ENCODE peak calls at places on chromosome 20, in seven cellular contexts. H is heart right ventricle, J is PC-9, B is AG04450, E is ascending aorta, G is A549, K is brain microvascular endothelial cell. F is an unnamed sample.

GRCh38 chr20:33874129-33874528 is 63.0 kb downstream of the CHMP4B start:
- DNase-seq in H (no peak), J (no peak), B (no peak), E (no peak), G (no peak), K (no peak), F (no peak)

GRCh38 chr20:9460518-9460917 is 53.9 kb upstream of the LAMP5 start:
- DNase-seq in H (no peak), J (no peak), B (no peak), E (no peak), G (peak), K (peak), F (peak)

GRCh38 chr20:36745234-36745926 is 510 bp downstream of the NDRG3 start:
- DNase-seq in H (no peak), J (no peak), B (no peak), E (no peak), G (peak), K (peak), F (peak)

GRCh38 chr20:25005220-25005619 is 12.7 kb upstream of the APMAP start:
- DNase-seq in H (no peak), J (peak), B (no peak), E (peak), G (peak), K (no peak), F (no peak)

GRCh38 chr20:4151991-4152695 is 136.8 kb upstream of the RNF24 start:
- DNase-seq in H (no peak), J (no peak), B (no peak), E (no peak), G (no peak), K (peak), F (peak)

GRCh38 chr20:24753136-24753535 is 195.9 kb upstream of the CST7 start:
- DNase-seq in H (no peak), J (no peak), B (no peak), E (no peak), G (no peak), K (no peak), F (no peak)

GRCh38 chr20:9508696-9509178 is 5.7 kb upstream of the LAMP5 start:
- DNase-seq in H (no peak), J (no peak), B (no peak), E (no peak), G (no peak), K (no peak), F (no peak)

GRCh38 chr20:25054995-25055629 is 2.8 kb downstream of the ACSS1 start:
- DNase-seq in H (no peak), J (peak), B (no peak), E (peak), G (no peak), K (no peak), F (no peak)

GRCh38 chr20:35947489-35947888 is 6.8 kb downstream of the SCAND1 start:
- DNase-seq in H (no peak), J (no peak), B (no peak), E (no peak), G (peak), K (no peak), F (peak)

GRCh38 chr20:58877374-58878360 is 25.2 kb downstream of the GNAS start:
- DNase-seq in H (no peak), J (no peak), B (no peak), E (no peak), G (no peak), K (no peak), F (no peak)

GRCh38 chr20:32674362-32674789 is 635 bp upstream of the C20orf203 start:
- DNase-seq in H (no peak), J (peak), B (no peak), E (no peak), G (peak), K (peak), F (peak)

GRCh38 chr20:23515250-23515939 is 24.5 kb downstream of the CST8 start:
- DNase-seq in H (no peak), J (peak), B (no peak), E (no peak), G (no peak), K (no peak), F (peak)

GRCh38 chr20:32651537-32651936 is 22.2 kb downstream of the C20orf203 start:
- DNase-seq in H (no peak), J (no peak), B (no peak), E (no peak), G (no peak), K (no peak), F (no peak)

GRCh38 chr20:58650181-58650775 is 805 bp upstream of the STX16 start:
- DNase-seq in H (peak), J (no peak), B (no peak), E (no peak), G (no peak), K (no peak), F (no peak)

GRCh38 chr20:16713056-16713455 is 16.8 kb upstream of the SNRPB2 start:
- DNase-seq in H (no peak), J (no peak), B (no peak), E (no peak), G (no peak), K (no peak), F (no peak)

GRCh38 chr20:52200870-52201269 is 9.3 kb upstream of the ZFP64 start:
- DNase-seq in H (no peak), J (no peak), B (no peak), E (no peak), G (no peak), K (no peak), F (peak)

GRCh38 chr20:4326194-4327065 is 311.1 kb upstream of the RNF24 start:
- DNase-seq in H (peak), J (peak), B (no peak), E (no peak), G (peak), K (no peak), F (peak)

GRCh38 chr20:33926425-33926824 is 67.3 kb upstream of the RALY start:
- DNase-seq in H (no peak), J (no peak), B (no peak), E (no peak), G (no peak), K (no peak), F (no peak)

GRCh38 chr20:9807176-9807575 is 31.7 kb downstream of the PAK5 start:
- DNase-seq in H (no peak), J (no peak), B (no peak), E (no peak), G (no peak), K (no peak), F (no peak)

GRCh38 chr20:10521068-10521834 is 86.1 kb downstream of the SLX4IP start:
- DNase-seq in H (no peak), J (no peak), B (no peak), E (no peak), G (peak), K (peak), F (peak)

GRCh38 chr20:46027245-46027853 is 1.7 kb upstream of the SLC12A5 start:
- DNase-seq in H (no peak), J (peak), B (peak), E (no peak), G (peak), K (peak), F (peak)

GRCh38 chr20:48786916-48787676 is 40.7 kb downstream of the PREX1 start:
- DNase-seq in H (no peak), J (no peak), B (no peak), E (no peak), G (no peak), K (no peak), F (no peak)

GRCh38 chr20:52191132-52191435 is 495 bp downstream of the ZFP64 start:
- DNase-seq in H (no peak), J (no peak), B (no peak), E (peak), G (no peak), K (no peak), F (no peak)

GRCh38 chr20:25085756-25086495 is 4.0 kb upstream of the VSX1 start:
- DNase-seq in H (no peak), J (no peak), B (no peak), E (no peak), G (no peak), K (no peak), F (no peak)

GRCh38 chr20:48295966-48296421 is 510.7 kb upstream of the SULF2 start:
- DNase-seq in H (no peak), J (peak), B (peak), E (no peak), G (no peak), K (peak), F (no peak)

GRCh38 chr20:11170025-11170424 is 496.2 kb upstream of the JAG1 start:
- DNase-seq in H (no peak), J (no peak), B (no peak), E (no peak), G (no peak), K (no peak), F (no peak)

GRCh38 chr20:48822879-48823385 is 4.9 kb downstream of the PREX1 start:
- DNase-seq in H (no peak), J (no peak), B (no peak), E (no peak), G (no peak), K (no peak), F (no peak)

GRCh38 chr20:44648579-44648978 is 2.9 kb downstream of the ADA start:
- DNase-seq in H (no peak), J (no peak), B (no peak), E (no peak), G (no peak), K (no peak), F (no peak)

GRCh38 chr20:35621560-35621946 is 5.9 kb downstream of the SPAG4 start:
- DNase-seq in H (no peak), J (no peak), B (no peak), E (no peak), G (peak), K (no peak), F (no peak)

GRCh38 chr20:45090481-45090880 is 10.4 kb downstream of the KCNS1 start:
- DNase-seq in H (no peak), J (no peak), B (no peak), E (no peak), G (no peak), K (no peak), F (no peak)

GRCh38 chr20:60446273-60447111 is 488.3 kb downstream of the CDH26 start:
- DNase-seq in H (no peak), J (no peak), B (no peak), E (no peak), G (no peak), K (no peak), F (no peak)

GRCh38 chr20:22101606-22102005 is 396.1 kb downstream of the PAX1 start:
- DNase-seq in H (no peak), J (no peak), B (no peak), E (no peak), G (no peak), K (no peak), F (no peak)

DNA sequence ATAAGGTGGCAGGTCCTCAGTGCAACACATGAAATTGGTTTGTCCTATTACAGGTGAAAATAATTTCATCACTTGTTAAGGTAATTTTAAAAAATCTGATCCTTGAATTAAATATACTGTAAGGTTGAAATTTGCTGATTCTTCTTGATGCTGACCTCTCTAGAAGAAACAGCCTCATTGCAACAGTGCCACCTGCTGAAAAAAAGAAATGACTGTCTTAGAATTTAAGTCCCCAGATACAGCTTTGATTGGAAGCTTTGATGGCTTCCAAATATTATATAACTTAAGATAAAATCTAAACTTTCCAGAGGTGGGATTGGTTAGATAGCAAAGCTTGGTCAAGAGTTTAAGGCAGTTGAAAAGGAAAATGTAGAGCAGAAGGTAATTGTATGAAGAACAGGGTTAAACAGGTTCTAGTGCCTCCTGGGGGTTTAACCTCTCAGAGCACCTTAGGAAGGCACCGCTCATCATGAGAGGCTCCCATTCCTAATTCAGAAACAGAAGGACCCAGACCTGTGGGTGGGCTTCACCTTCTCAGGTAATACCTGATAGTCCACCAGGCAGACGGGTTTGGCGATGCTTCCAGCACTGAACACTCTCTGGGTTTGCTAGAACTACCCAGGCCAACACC is 401.0 kb downstream of the PAX1 start:
- DNase-seq in H (no peak), J (no peak), B (no peak), E (no peak), G (peak), K (peak), F (peak)
- TF ChIP-seq CTCF in H (peak), J (peak), B (no peak), E (peak), G (peak), K (no peak), F (peak)

GRCh38 chr20:53574819-53575218 is 18.8 kb downstream of the ZNF217 start:
- DNase-seq in H (no peak), J (no peak), B (no peak), E (no peak), G (no peak), K (no peak), F (peak)

GRCh38 chr20:53576195-53576580 is 17.5 kb downstream of the ZNF217 start:
- DNase-seq in H (no peak), J (no peak), B (no peak), E (peak), G (no peak), K (no peak), F (no peak)

GRCh38 chr20:53578492-53579222 is 15.0 kb downstream of the ZNF217 start:
- DNase-seq in H (no peak), J (peak), B (peak), E (peak), G (peak), K (peak), F (peak)

GRCh38 chr20:53575481-53576194 is 18.0 kb downstream of the ZNF217 start:
- DNase-seq in H (no peak), J (no peak), B (no peak), E (no peak), G (no peak), K (no peak), F (no peak)

DNA sequence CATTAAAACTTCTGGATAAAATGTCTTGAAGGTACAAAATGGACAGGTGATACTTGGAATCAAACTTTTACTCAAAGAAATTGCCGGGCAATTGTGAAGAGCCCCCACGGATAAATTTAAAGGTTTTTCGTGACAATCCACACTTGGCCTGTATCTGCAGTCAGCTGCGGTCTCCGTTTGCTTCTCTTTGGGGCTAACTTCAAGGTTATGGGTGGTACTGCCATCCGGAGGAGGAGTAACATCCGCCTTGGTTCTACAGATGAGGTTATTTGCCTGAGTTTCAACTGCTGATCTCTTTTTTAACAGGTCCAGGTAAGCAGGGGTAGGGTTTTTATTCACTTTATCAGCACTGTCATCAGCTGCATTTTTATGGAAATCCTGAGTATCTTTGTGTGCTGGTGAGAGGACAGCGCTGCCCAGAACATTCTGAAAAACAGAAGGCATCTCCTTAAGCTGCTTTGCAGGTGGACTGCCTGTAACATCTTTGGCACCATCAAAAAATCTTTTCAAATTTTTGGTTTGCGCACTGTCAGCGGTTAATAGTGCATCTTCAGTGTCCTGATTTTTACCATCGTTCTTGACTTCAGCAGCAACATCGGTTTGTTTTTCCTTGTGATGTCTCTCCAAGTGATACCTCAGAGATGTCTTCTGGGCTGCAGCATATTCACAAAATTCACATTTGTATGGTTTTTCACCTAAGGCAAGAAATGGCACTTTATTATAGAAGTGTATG is 16.9 kb downstream of the ZNF217 start:
- DNase-seq in H (no peak), J (no peak), B (no peak), E (peak), G (no peak), K (no peak), F (no peak)
- H3K4me3 ChIP-seq in H (no peak), J (no peak), B (no peak), E (no peak), G (no peak), K (no peak), F (no peak)

DNA sequence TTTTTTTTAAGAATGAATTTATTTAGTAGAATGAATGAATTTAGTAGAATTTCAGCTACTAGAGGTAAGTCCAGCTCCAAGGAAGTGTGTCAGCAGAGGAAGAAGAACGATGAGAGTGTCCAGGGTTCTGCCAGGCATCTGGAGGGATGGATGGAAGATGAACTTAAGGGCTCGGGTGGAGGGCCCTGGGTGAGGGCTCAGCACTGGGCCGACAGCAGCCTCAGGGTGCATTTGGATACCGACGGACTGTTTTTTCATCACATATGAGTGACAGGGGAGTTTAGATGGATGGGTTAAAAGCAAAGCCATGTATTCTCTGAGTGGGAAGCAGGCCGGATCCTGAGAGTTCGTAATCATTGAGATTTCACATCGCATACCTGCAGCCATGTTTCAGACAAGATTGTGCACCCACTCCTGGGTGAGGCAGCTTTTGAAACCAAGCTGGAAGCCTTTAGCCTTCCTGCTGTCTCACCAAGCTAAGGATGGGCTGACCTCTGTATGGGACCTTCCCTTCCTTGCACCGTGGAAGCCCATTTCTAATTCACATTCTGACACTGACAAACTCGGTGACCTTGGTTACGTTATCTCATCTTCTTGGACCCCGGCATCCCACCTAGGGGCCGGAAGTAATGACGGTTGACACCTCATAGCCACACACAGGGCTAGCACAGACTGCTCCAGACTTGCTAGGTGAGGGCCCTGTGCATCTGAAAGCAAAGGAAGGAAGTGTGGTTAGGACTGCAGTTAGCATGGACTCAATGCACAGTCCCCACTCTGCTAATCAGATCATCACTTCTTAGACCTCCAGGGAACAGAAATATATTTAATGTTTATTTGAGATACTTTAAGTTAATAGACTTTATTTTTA is 228.5 kb downstream of the SLC24A3 start:
- DNase-seq in H (no peak), J (no peak), B (no peak), E (no peak), G (no peak), K (no peak), F (no peak)
- TF ChIP-seq CTCF in H (no peak), J (no peak), B (no peak), E (no peak), G (no peak), K (no peak), F (no peak)

GRCh38 chr20:63497946-63498935 is 642 bp downstream of the EEF1A2 start:
- DNase-seq in H (peak), J (peak), B (no peak), E (no peak), G (peak), K (peak), F (peak)
- H3K4me3 ChIP-seq in H (peak), J (peak), B (no peak), E (peak), G (peak), K (no peak), F (no peak)

DNA sequence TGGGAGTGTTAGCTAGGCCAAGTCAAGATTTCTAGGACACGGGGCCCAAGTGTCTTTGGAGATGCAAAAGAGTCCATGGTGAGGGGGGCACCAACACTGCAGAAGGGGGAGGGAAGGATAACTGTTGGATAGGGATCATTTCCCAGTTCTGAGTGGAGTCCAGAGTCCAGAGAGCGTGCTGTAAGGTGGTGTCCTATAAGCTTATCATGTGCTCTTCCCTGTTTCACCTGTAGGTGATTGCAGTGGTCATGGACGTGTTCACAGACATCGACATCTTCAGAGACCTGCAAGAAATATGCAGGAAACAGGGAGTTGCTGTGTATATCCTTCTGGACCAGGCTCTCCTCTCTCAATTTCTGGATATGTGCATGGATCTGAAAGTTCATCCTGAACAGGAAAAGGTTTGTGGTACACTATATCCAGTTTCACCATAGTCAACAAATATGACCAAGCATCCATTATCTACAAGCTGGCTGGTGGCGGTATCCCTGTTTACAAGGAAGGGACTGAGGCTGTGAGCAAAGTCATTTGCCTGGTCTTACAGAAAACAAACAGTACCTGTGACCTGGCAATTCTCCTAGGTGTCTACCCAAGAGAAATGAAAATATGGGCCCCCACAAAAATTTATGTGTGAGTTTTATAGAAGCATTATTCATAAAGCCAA is 15.6 kb downstream of the FAM83D start:
- DNase-seq in H (no peak), J (no peak), B (no peak), E (no peak), G (peak), K (no peak), F (no peak)
- TF ChIP-seq CTCF in H (no peak), J (no peak), B (no peak), E (no peak), G (no peak), K (peak), F (no peak)

DNA sequence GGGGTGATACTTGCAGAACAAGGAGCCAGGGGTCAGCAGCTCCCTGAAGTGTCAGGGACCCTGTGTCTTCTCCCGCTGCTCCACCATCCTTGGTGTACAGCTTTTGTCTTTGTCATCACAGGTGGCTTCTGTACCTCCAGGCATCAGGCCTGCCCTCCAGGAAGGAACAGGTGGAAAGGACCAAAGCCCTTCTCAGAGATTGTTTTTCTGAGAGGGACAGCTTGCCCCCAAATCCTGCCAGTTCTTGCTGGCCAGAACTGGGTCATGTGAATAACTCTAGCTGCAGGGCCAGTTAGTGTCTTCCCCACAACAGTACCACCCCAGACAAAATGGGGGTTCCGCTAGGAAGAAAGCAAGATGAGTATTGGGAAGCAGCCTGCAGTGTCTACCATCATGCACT is 31.4 kb downstream of the SNPH start:
- DNase-seq in H (no peak), J (no peak), B (no peak), E (no peak), G (no peak), K (no peak), F (no peak)
- H3K4me3 ChIP-seq in H (no peak), J (no peak), B (no peak), E (no peak), G (no peak), K (no peak), F (no peak)

GRCh38 chr20:20130399-20130798 is 78.1 kb downstream of the CFAP61 start:
- DNase-seq in H (no peak), J (no peak), B (no peak), E (no peak), G (peak), K (peak), F (peak)
- TF ChIP-seq CTCF in H (peak), J (peak), B (no peak), E (no peak), G (peak), K (peak), F (peak)

GRCh38 chr20:2691663-2692035 is 931 bp upstream of the EBF4 start:
- DNase-seq in H (no peak), J (no peak), B (no peak), E (peak), G (no peak), K (no peak), F (no peak)
- H3K4me3 ChIP-seq in H (peak), J (no peak), B (peak), E (peak), G (peak), K (no peak), F (no peak)